ENCODE peak calls at places on chromosomes 6 and 20, in seven cellular contexts. O is stimulated activated CD4-positive, alpha-beta T cell treated with anti-CD3 and anti-CD28 coated beads, Interleukin-15, amount 100 ng/mL, for 1 hour; P is heart left ventricle; K is GM03348; U is kidney epithelial cell; W is RPMI7951; C is posterior cingulate gyrus. E is an unnamed sample.

GRCh38 chr6:132060591-132060990 is 109.4 kb upstream of the CCN2 start:
- DNase-seq in W (peak), K (no peak), P (no peak), O (no peak), U (no peak), C (no peak), E (no peak)

GRCh38 chr6:22980446-22980845 is 411.1 kb downstream of the HDGFL1 start:
- DNase-seq in C (no peak), U (no peak), O (no peak), P (no peak), W (peak), K (peak), E (no peak)

GRCh38 chr6:11439017-11439420 is 98.5 kb upstream of the TMEM170B start:
- DNase-seq in C (no peak), P (no peak), U (no peak), K (no peak), W (no peak), O (no peak), E (no peak)

GRCh38 chr6:155188707-155189496 is 74.9 kb upstream of the CLDN20 start:
- DNase-seq in K (peak), C (no peak), W (peak), U (no peak), P (no peak), O (no peak), E (no peak)

GRCh38 chr6:84618046-84618752 is 146.2 kb downstream of the TBX18 start:
- DNase-seq in K (peak), C (no peak), W (peak), U (peak), P (no peak), O (no peak), E (no peak)

GRCh38 chr6:154165488-154165887 is 126.4 kb downstream of the OPRM1 start:
- DNase-seq in P (no peak), K (no peak), W (no peak), C (no peak), O (no peak), U (no peak), E (no peak)

GRCh38 chr6:4128748-4129147 is 6.6 kb downstream of the ECI2 start:
- DNase-seq in O (no peak), K (no peak), C (no peak), W (peak), U (no peak), P (no peak), E (no peak)

GRCh38 chr6:66772785-66773184 is 1065.8 kb upstream of the EYS start:
- DNase-seq in U (no peak), C (peak), K (no peak), W (no peak), O (no peak), P (no peak), E (no peak)

GRCh38 chr6:99492137-99492536 is 23.1 kb downstream of the USP45 start:
- DNase-seq in P (no peak), U (no peak), O (no peak), K (no peak), W (no peak), C (no peak), E (no peak)

GRCh38 chr6:101597711-101598110 is 204.2 kb downstream of the GRIK2 start:
- DNase-seq in P (no peak), W (peak), C (no peak), U (no peak), O (no peak), K (peak), E (no peak)

GRCh38 chr6:1267790-1268762 is 43.8 kb upstream of the FOXQ1 start:
- DNase-seq in C (no peak), P (no peak), U (no peak), K (no peak), W (no peak), O (no peak), E (no peak)

GRCh38 chr6:168715643-168716481 is 274.9 kb downstream of the SMOC2 start:
- DNase-seq in P (no peak), C (no peak), W (no peak), K (no peak), O (no peak), U (no peak), E (no peak)

GRCh38 chr20:44133424-44133823 is 53.6 kb downstream of the JPH2 start:
- DNase-seq in U (no peak), K (no peak), O (no peak), W (no peak), C (no peak), P (no peak), E (no peak)

GRCh38 chr6:39377530-39377929 is 55.0 kb upstream of the KCNK16 start:
- DNase-seq in W (peak), U (peak), C (peak), O (no peak), K (peak), P (no peak), E (no peak)

GRCh38 chr6:31179896-31180295 is 9.4 kb upstream of the POU5F1 start:
- DNase-seq in P (no peak), C (no peak), W (no peak), U (no peak), O (no peak), K (no peak), E (no peak)